ENCODE peak calls at places on chromosomes 3 and 15, in six cellular contexts. D is NCI-H1092 treated with DMSO at 0.1 percent for 48 hours, X is mesenchymal stem cell, L is SW480, B is NCI-H524 treated with DMSO at 0.1 percent for 48 hours, K is coronary artery. O is an unnamed sample.

GRCh38 chr15:38877471-38877870 is 312.9 kb upstream of the RASGRP1 start:
- DNase-seq in D (no peak), K (no peak), X (no peak), B (peak), L (no peak), O (no peak)

GRCh38 chr3:119588112-119588511 is 8.8 kb downstream of the ADPRH start:
- DNase-seq in D (no peak), K (no peak), B (no peak), X (no peak), L (peak), O (peak)

GRCh38 chr3:183224581-183224980 is 28.5 kb upstream of the B3GNT5 start:
- DNase-seq in K (no peak), B (no peak), X (no peak), D (no peak), L (no peak), O (no peak)

GRCh38 chr3:40841570-40842109 is 316.9 kb downstream of the ZNF621 start:
- DNase-seq in K (no peak), L (no peak), B (no peak), X (no peak), D (no peak), O (no peak)

GRCh38 chr3:195197764-195198423 is 73.1 kb downstream of the XXYLT1 start:
- DNase-seq in X (peak), L (peak), K (no peak), D (no peak), B (no peak), O (no peak)

GRCh38 chr3:195566797-195567196 is 16.9 kb downstream of the APOD start:
- DNase-seq in K (no peak), D (no peak), X (no peak), L (no peak), B (no peak), O (peak)

GRCh38 chr3:42497009-42497731 is 5.3 kb upstream of the VIPR1 start:
- DNase-seq in K (peak), X (peak), L (peak), B (no peak), D (no peak), O (peak)

GRCh38 chr3:189519458-189519857 is 111.7 kb upstream of the TP63 start:
- DNase-seq in L (no peak), K (no peak), D (no peak), B (no peak), X (no peak), O (no peak)

GRCh38 chr3:103499132-103499885 is 1064.5 kb downstream of the ZPLD1 start:
- DNase-seq in L (no peak), D (no peak), K (no peak), B (no peak), X (peak), O (no peak)

GRCh38 chr15:100309984-100310291 is 31.8 kb downstream of the ADAMTS17 start:
- DNase-seq in L (no peak), D (peak), X (no peak), B (no peak), K (no peak), O (no peak)

GRCh38 chr15:91302588-91303439 is 202.8 kb downstream of the SV2B start:
- DNase-seq in L (peak), K (no peak), B (peak), X (peak), D (peak), O (peak)

GRCh38 chr3:46578973-46579755 is 13.1 kb upstream of the LRRC2 start:
- DNase-seq in K (no peak), B (no peak), X (no peak), L (peak), D (no peak), O (peak)

GRCh38 chr3:15056676-15057404 is 8.3 kb downstream of the MRPS25 start:
- DNase-seq in X (no peak), L (no peak), K (no peak), B (no peak), D (no peak), O (no peak)

GRCh38 chr3:128879991-128880390 is 571 bp downstream of the ACAD9 start:
- DNase-seq in L (no peak), B (no peak), X (no peak), K (no peak), D (no peak), O (no peak)

GRCh38 chr15:73601449-73602425 is 31.5 kb downstream of the NPTN start:
- DNase-seq in X (peak), D (no peak), L (no peak), K (no peak), B (peak), O (peak)

GRCh38 chr3:62373714-62374333 is 474 bp upstream of the FEZF2 start:
- DNase-seq in K (no peak), D (no peak), L (no peak), X (no peak), B (no peak), O (no peak)

GRCh38 chr3:23071758-23072157 is 131.4 kb upstream of the UBE2E2 start:
- DNase-seq in L (no peak), X (no peak), D (no peak), B (no peak), K (no peak), O (no peak)

GRCh38 chr15:44296625-44297524 is 8.4 kb downstream of the GOLM2 start:
- DNase-seq in L (peak), K (no peak), B (no peak), X (peak), D (no peak), O (peak)

GRCh38 chr15:68205949-68206539 is 912 bp upstream of the CALML4 start:
- DNase-seq in L (no peak), B (no peak), K (peak), X (no peak), D (no peak), O (peak)

GRCh38 chr3:130539005-130539404 is 22.0 kb downstream of the COL6A6 start:
- DNase-seq in B (peak), K (no peak), X (peak), L (peak), D (no peak), O (peak)

GRCh38 chr3:122794779-122795673 is at the start of gene SLC49A4:
- DNase-seq in L (peak), X (peak), D (no peak), K (peak), B (no peak), O (no peak)

GRCh38 chr3:133437391-133438093 is 37.7 kb downstream of the BFSP2 start:
- DNase-seq in K (no peak), B (no peak), X (no peak), D (peak), L (no peak), O (peak)

GRCh38 chr3:198070871-198071270 is 110.9 kb downstream of the LMLN start:
- DNase-seq in D (no peak), K (no peak), B (no peak), X (no peak), L (no peak), O (no peak)

GRCh38 chr15:85570331-85570730 is 189.9 kb downstream of the AKAP13 start:
- DNase-seq in K (no peak), B (no peak), D (no peak), L (no peak), X (no peak), O (no peak)

GRCh38 chr3:13785853-13786455 is 93.9 kb downstream of the WNT7A start:
- DNase-seq in L (no peak), X (no peak), B (no peak), K (no peak), D (no peak), O (no peak)

GRCh38 chr3:56795097-56795806 is 6.5 kb downstream of the ARHGEF3 start:
- DNase-seq in D (no peak), X (peak), L (no peak), K (no peak), B (no peak), O (peak)

GRCh38 chr3:65398953-65399352 is 639.8 kb downstream of the MAGI1 start:
- DNase-seq in K (no peak), L (peak), X (peak), D (no peak), B (no peak), O (peak)